ENCODE peak calls at places on chromosomes 13 and 19, in seven cellular contexts. I is transverse colon, C is SK-N-MC, U is breast epithelium, V is GM23338, B is SK-N-SH, T is GM12878. J is an unnamed sample.

GRCh38 chr13:47175172-47175806 is 278.4 kb upstream of the HTR2A start:
- DNase-seq in U (no peak), V (no peak), C (no peak), T (no peak), I (no peak), B (no peak), J (no peak)

GRCh38 chr13:29901714-29902631 is 51.6 kb upstream of the UBL3 start:
- DNase-seq in T (no peak), C (peak), V (no peak), U (peak), I (peak), B (no peak), J (no peak)

GRCh38 chr19:6772028-6772865 is at the start of gene VAV1:
- DNase-seq in V (peak), U (no peak), B (peak), I (peak), T (peak), C (no peak), J (peak)

GRCh38 chr19:7550987-7551761 is 15.7 kb downstream of the PNPLA6 start:
- DNase-seq in T (no peak), B (peak), C (no peak), V (peak), I (peak), U (peak), J (no peak)

GRCh38 chr19:5691205-5691929 is 1.3 kb downstream of the RPL36 start:
- DNase-seq in C (no peak), V (peak), I (peak), B (peak), U (peak), T (no peak), J (no peak)

GRCh38 chr13:18959229-18959628 is 222.4 kb downstream of the TUBA3C start:
- DNase-seq in U (no peak), V (no peak), I (no peak), B (no peak), T (no peak), C (no peak), J (no peak)

GRCh38 chr19:27776020-27776419 is 1436.9 kb downstream of the UQCRFS1 start:
- DNase-seq in C (no peak), I (no peak), B (no peak), U (no peak), V (peak), T (no peak), J (no peak)

GRCh38 chr19:49064768-49065611 is at the start of gene NTF4:
- DNase-seq in B (peak), V (peak), U (peak), I (no peak), T (no peak), C (no peak), J (no peak)

GRCh38 chr19:6572217-6572616 is 18.7 kb downstream of the CD70 start:
- DNase-seq in T (no peak), V (peak), I (peak), U (no peak), C (no peak), B (no peak), J (no peak)

GRCh38 chr13:48560657-48561337 is 27.9 kb upstream of the RCBTB2 start:
- DNase-seq in I (no peak), T (no peak), U (no peak), V (no peak), C (no peak), B (no peak), J (no peak)

GRCh38 chr19:17475541-17476115 is 5.3 kb downstream of the SLC27A1 start:
- DNase-seq in C (no peak), I (peak), B (no peak), V (no peak), T (no peak), U (peak), J (no peak)

GRCh38 chr19:13425151-13425550 is 81.1 kb downstream of the CACNA1A start:
- DNase-seq in C (no peak), B (no peak), V (no peak), T (no peak), I (no peak), U (no peak), J (no peak)

GRCh38 chr13:51838235-51838846 is 6.6 kb downstream of the TMEM272 start:
- DNase-seq in T (no peak), I (no peak), V (no peak), B (no peak), C (no peak), U (no peak), J (no peak)

GRCh38 chr13:76972430-76972829 is 19.5 kb upstream of the CLN5 start:
- DNase-seq in C (no peak), T (no peak), V (no peak), U (no peak), B (no peak), I (no peak), J (no peak)

GRCh38 chr19:56692496-56692895 is 20.9 kb upstream of the ZNF835 start:
- DNase-seq in V (no peak), T (no peak), I (no peak), U (no peak), C (no peak), B (no peak), J (no peak)

GRCh38 chr13:24713022-24713421 is 32.8 kb downstream of the ATP12A start:
- DNase-seq in V (no peak), I (no peak), U (no peak), T (no peak), B (no peak), C (no peak), J (no peak)

GRCh38 chr13:24716446-24716845 is 36.2 kb downstream of the ATP12A start:
- DNase-seq in U (no peak), V (peak), T (no peak), I (no peak), B (no peak), C (no peak), J (no peak)

GRCh38 chr13:24717217-24717616 is 37.0 kb downstream of the ATP12A start:
- DNase-seq in U (no peak), V (no peak), B (no peak), T (no peak), C (no peak), I (no peak), J (no peak)

GRCh38 chr13:24718192-24718965 is 38.2 kb downstream of the ATP12A start:
- DNase-seq in I (no peak), U (no peak), C (no peak), B (no peak), T (no peak), V (no peak), J (no peak)

DNA sequence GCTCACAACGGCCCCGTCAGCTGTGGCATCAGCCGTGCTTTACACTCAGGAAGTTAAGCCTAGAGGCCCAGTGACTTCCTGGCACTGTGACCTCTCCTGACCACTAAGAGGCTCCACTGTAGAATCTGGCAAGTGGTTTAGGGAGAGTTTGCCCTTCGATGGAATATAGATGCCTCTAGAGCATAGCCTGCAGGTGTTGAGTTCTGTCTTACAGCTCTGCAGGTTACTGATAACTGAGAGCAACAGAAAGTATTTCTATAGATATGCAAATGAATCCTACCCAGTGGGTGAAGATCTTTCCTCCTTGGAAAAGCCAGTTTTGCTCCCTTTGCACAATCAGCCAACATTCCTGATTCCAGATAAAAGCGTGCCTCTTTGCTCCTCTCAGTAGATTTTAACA is 35.8 kb downstream of the ATP12A start:
- DNase-seq in V (peak), I (no peak), C (no peak), U (no peak), T (no peak), B (no peak), J (no peak)
- TF ChIP-seq POLR2AphosphoS5 in V (no peak), I (no peak), C (no peak), U (no peak), T (no peak), B (no peak), J (no peak)

GRCh38 chr19:2945575-2946184 is 909 bp upstream of the ZNF77 start:
- DNase-seq in U (no peak), T (no peak), V (no peak), C (no peak), I (no peak), B (no peak), J (no peak)

GRCh38 chr19:2950286-2951124 is 5.7 kb upstream of the ZNF77 start:
- DNase-seq in C (peak), B (peak), V (peak), I (peak), T (peak), U (peak), J (peak)

GRCh38 chr19:2952953-2953481 is 8.2 kb upstream of the ZNF77 start:
- DNase-seq in I (peak), B (no peak), T (no peak), V (no peak), C (no peak), U (peak), J (no peak)

GRCh38 chr19:2944775-2945574 is at the start of gene ZNF77:
- DNase-seq in T (peak), U (peak), C (peak), V (peak), I (peak), B (peak), J (peak)

DNA sequence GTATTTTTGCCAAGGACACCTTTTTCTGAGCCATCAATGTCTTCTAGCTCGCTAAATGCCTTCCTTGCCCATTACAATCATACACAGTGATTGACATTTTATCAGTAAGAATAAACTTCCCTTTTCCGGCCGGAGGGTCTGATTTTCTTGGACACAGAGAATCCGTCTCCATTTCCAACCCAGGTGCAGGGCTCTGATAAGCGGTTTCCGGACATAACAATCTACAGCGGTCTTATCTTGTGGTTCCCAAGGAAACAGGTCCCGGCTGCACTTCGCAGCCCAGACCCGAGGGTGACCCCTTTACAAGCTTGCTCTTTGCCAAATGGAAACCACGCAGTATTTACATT is 5.1 kb upstream of the ZNF77 start:
- DNase-seq in U (no peak), T (no peak), C (no peak), I (no peak), V (peak), B (peak), J (no peak)
- TF ChIP-seq POLR2AphosphoS5 in U (no peak), T (no peak), C (no peak), I (no peak), V (no peak), B (no peak), J (no peak)

DNA sequence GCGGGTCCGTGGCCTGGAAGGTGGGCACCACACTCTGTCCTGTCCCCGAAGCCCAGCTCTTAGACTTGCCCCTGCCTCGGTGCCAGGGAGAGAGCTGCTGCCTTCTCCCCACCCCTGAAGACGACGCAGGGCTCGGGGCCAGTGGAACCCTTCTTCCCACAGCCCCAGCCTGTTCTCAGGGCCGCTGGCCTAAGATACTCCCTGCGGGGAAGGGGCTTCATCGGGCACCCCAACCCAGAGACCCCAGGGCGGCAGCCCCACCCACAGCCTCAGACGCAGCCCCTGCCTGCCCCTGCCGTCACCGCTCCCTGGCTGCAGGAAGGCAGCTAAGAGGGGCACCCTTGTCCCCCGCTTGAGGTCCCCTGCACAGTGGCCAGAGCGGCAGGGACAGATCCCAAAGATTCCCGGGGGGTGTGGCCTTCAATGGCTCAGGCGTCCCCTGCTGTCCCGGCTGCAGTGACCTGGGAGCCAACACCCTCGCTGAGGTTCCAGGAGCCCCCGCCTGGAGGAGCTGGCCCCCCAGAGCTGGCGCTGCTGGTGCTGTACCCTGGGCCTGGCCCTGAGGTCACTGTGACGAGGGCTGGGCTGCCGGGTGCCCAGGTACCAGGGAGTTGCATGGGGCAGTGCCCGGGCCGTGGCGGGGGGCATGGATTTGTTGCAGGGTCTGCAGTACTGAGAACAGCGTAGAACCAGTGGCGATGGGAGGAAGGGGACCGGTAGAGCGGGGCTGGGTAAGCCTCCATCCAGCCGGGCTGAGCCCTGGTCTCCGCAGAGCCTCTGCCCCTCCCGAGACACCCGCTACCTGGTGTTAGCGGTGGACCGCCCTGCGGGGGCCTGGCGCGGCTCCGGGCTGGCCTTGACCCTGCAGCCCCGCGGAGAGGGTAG is 999 bp downstream of the AMH start:
- DNase-seq in V (peak), I (no peak), T (no peak), C (no peak), B (peak), U (no peak), J (no peak)
- TF ChIP-seq POLR2AphosphoS5 in V (no peak), I (no peak), T (no peak), C (no peak), B (peak), U (no peak), J (no peak)

DNA sequence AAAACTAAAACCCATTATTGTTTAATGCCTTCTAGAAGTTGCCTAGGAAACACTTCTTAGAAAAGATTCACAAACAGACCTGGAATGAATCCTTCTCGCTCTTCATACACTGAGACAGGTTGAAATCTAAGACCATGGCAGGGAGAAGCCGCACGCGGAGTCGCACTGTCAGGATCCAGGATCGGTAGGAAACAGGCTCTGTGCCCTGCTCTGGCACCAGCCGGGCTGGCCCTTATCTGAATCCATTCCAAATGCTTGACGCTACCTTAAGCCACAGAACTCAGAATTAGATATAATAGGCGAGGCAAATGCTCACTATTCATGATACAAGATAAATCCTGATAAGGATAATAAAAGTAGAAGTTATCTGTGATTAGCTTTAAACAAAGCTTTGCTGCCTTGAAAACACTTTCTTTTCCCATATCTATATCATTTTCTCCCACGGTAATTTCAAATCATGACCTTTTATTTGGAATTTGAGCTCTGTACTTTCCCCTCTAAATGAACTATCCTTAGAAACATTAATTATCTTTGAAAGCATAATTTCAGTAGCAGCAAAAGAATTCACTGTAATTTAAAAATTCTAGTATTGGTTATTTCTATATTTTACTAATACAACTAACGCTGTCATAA is 385.6 kb downstream of the IRS2 start:
- DNase-seq in B (peak), U (no peak), C (no peak), T (no peak), I (no peak), V (no peak), J (no peak)
- TF ChIP-seq POLR2AphosphoS5 in B (no peak), U (no peak), C (no peak), T (no peak), I (no peak), V (no peak), J (no peak)